ENCODE peak calls at places on chromosomes 4 and X, in four cellular contexts. W, L, P and A are unnamed samples.

GRCh38 chrX:110734894-110735541 is 60.6 kb downstream of the CHRDL1 start:
- DNase-seq in W (no peak), P (peak; percentile 69), L (peak; percentile 68), A (no peak)

GRCh38 chr4:8558080-8558960 is 21.9 kb upstream of the GPR78 start:
- DNase-seq in W (peak; percentile 55), P (no peak), L (peak; percentile 29), A (no peak)

GRCh38 chr4:147991543-147992295 is 259.8 kb downstream of the ARHGAP10 start:
- DNase-seq in W (no peak), P (no peak), L (no peak), A (no peak)

GRCh38 chr4:7073526-7074390 is 5.9 kb upstream of the GRPEL1 start:
- DNase-seq in W (no peak), P (peak; percentile 42), L (peak; percentile 62), A (no peak)

GRCh38 chrX:129522184-129523059 is 868 bp downstream of the SMARCA1 start:
- DNase-seq in P (peak; percentile 54), W (peak; percentile 63), L (peak; percentile 60), A (no peak)

GRCh38 chrX:56564182-56564885 is 907 bp downstream of the UBQLN2 start:
- DNase-seq in W (no peak), L (peak; percentile 57), P (peak; percentile 49), A (no peak)

GRCh38 chr4:10929818-10930217 is 245.2 kb upstream of the CLNK start:
- DNase-seq in L (no peak), W (no peak), P (no peak), A (no peak)

GRCh38 chr4:144903953-144904711 is 193.9 kb downstream of the ANAPC10 start:
- DNase-seq in P (no peak), L (peak; percentile 49), W (no peak), A (no peak)

GRCh38 chr4:94595880-94596483 is 144.2 kb downstream of the PDLIM5 start:
- DNase-seq in P (peak; percentile 74), L (peak; percentile 78), W (no peak), A (no peak)

GRCh38 chr4:181619651-181620050 is 623.6 kb upstream of the TENM3 start:
- DNase-seq in P (no peak), L (no peak), W (no peak), A (no peak)

GRCh38 chr4:2552806-2553205 is 16.4 kb downstream of the FAM193A start:
- DNase-seq in W (no peak), L (no peak), P (no peak), A (no peak)

GRCh38 chrX:135651647-135652295 is 61.7 kb upstream of the CT45A1 start:
- DNase-seq in W (no peak), L (no peak), P (no peak), A (no peak)

GRCh38 chr4:57233391-57233790 is 123.2 kb upstream of the IGFBP7 start:
- DNase-seq in L (peak; percentile 46), P (peak; percentile 28), W (no peak), A (no peak)

GRCh38 chr4:153036931-153037330 is 100.8 kb downstream of the FHDC1 start:
- DNase-seq in L (peak; percentile 48), W (no peak), P (no peak), A (no peak)

GRCh38 chr4:37324526-37324925 is 80.0 kb downstream of the NWD2 start:
- DNase-seq in L (no peak), W (no peak), P (no peak), A (no peak)

GRCh38 chrX:14802943-14803710 is 69.7 kb downstream of the FANCB start:
- DNase-seq in L (peak; percentile 30), W (no peak), P (no peak), A (no peak)

GRCh38 chr4:4386736-4387392 is at the start of gene NSG1:
- DNase-seq in P (peak; percentile 18), L (peak; percentile 38), W (no peak), A (no peak)

GRCh38 chrX:135985974-135986312 is 708 bp downstream of the SLC9A6 start:
- DNase-seq in P (no peak), W (no peak), L (no peak), A (no peak)

GRCh38 chr4:65340382-65341109 is 329.7 kb downstream of the EPHA5 start:
- DNase-seq in W (no peak), L (no peak), P (no peak), A (no peak)

GRCh38 chr4:121998024-121998423 is 46.2 kb upstream of the TRPC3 start:
- DNase-seq in P (no peak), W (no peak), L (no peak), A (no peak)

GRCh38 chr4:153345011-153345981 is 808 bp downstream of the MND1 start:
- DNase-seq in L (peak; percentile 66), P (peak; percentile 56), W (peak; percentile 63), A (no peak)

GRCh38 chrX:120485562-120486520 is 16.7 kb upstream of the LAMP2 start:
- DNase-seq in P (peak; percentile 69), W (peak; percentile 81), L (peak; percentile 82), A (peak; percentile 45)

GRCh38 chrX:97563531-97564133 is 679.9 kb downstream of the RPA4 start:
- DNase-seq in L (peak; percentile 63), P (peak; percentile 71), W (no peak), A (peak; percentile 46)

GRCh38 chr4:8504279-8505007 is 63.9 kb downstream of the TRMT44 start:
- DNase-seq in W (no peak), P (no peak), L (no peak), A (no peak)

GRCh38 chrX:145552643-145553042 is 265.0 kb upstream of the SLITRK2 start:
- DNase-seq in P (no peak), L (no peak), W (no peak), A (no peak)

GRCh38 chr4:81504685-81505598 is 33.2 kb upstream of the RASGEF1B start:
- DNase-seq in L (no peak), W (peak; percentile 91), P (no peak), A (peak; percentile 96)

GRCh38 chrX:790031-790430 is 159.4 kb downstream of the SHOX start:
- DNase-seq in L (no peak), P (no peak), W (no peak), A (no peak)

GRCh38 chrX:9738146-9738545 is 27.5 kb downstream of the GPR143 start:
- DNase-seq in P (no peak), W (no peak), L (no peak), A (no peak)

GRCh38 chr4:23827971-23828680 is 61.7 kb downstream of the PPARGC1A start:
- DNase-seq in P (peak; percentile 36), L (no peak), W (no peak), A (no peak)

DNA sequence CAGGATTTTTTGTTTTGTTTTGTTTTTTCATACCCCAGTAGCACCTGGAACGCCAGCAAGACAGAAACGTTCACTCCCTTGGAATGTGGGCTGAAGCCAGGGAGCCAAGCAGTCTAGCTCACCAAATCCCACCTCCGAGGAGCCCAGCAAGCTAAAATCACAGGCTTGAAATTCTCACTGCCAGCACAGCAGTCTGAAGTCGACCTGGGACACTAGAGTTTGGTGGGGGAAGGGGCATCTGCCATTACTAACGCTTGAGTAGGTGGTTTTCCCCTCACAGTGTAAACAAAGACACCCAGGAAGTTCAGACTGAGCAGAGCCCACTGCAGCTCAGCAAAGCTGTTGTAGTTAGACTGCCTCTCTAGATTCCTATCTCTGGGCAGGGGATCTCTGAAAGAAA is 99.6 kb upstream of the FGF16 start:
- DNase-seq in W (no peak), P (no peak), L (peak; percentile 3), A (no peak)
- TF ChIP-seq CTCF in W (no peak), P (no peak), L (no peak), A (no peak)

GRCh38 chrX:78029663-78030062 is 60.2 kb upstream of the PGAM4 start:
- DNase-seq in W (no peak), L (peak; percentile 41), P (peak; percentile 33), A (no peak)
- TF ChIP-seq CTCF in W (peak; percentile 25), L (peak; percentile 38), P (peak; percentile 62), A (peak; percentile 21)

DNA sequence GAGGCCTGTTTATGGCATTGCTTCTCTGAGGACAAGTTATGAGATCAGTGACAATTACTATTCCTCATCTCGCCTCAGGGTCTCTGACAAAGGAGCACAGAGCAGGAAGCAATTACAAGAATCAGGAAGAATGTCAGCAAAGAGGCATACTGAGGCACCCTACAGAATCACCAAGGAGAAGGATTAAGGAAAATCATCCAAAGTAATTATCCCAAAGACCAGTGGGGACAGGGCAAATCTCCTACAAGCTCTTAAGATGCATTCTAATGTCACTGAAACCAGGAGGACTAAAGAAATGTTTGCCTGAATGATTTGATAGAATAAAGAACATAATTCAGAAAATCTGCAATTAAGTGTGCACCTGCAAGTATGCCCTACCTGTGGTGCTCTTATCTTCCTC is 206.2 kb downstream of the RCHY1 start:
- DNase-seq in L (no peak), W (no peak), P (no peak), A (no peak)
- TF ChIP-seq CTCF in L (no peak), W (no peak), P (no peak), A (no peak)

DNA sequence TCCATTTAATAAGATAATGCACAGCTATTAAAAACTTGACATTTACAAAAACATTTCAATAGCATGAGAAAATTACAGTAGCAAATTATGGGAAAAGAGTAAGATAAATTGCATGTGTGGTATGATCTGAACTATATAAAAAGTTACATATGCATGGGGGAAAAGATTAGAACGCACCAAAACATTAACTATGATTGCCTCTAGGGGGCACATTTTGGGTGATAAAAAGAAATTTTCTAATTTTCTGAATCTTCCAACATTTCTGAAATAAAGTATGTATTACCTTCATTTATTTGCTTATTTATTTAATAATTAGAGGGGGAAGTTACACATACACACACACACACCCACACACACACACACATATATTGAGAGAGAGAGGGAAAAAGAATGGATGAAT is 19.6 kb upstream of the KDM5C start:
- DNase-seq in W (no peak), L (no peak), P (no peak), A (no peak)
- TF ChIP-seq CTCF in W (no peak), L (peak; percentile 18), P (peak; percentile 45), A (no peak)